ENCODE peak calls at places on chromosomes 13 and 19, in eight cellular contexts. S, E, A, X, G, L, P and F are unnamed samples.

GRCh38 chr19:46471116-46471733 is at the start of gene PNMA8A:
- DNase-seq in P (peak), G (no peak), X (peak), E (no peak), L (no peak), S (no peak), A (peak), F (peak)

GRCh38 chr19:3722443-3723109 is 14.4 kb downstream of the TJP3 start:
- DNase-seq in E (no peak), X (no peak), L (no peak), G (peak), S (no peak), P (no peak), A (no peak), F (no peak)

GRCh38 chr19:4870025-4870700 is 2.7 kb upstream of the PLIN3 start:
- DNase-seq in E (no peak), A (peak), L (no peak), P (no peak), S (peak), X (no peak), G (no peak), F (peak)

GRCh38 chr13:114143806-114144605 is 11.6 kb upstream of the RASA3 start:
- DNase-seq in P (peak), S (peak), A (no peak), E (no peak), X (no peak), L (peak), G (no peak), F (no peak)

GRCh38 chr13:98443329-98443728 is 133.6 kb downstream of the STK24 start:
- DNase-seq in G (no peak), L (no peak), A (no peak), E (no peak), X (no peak), S (no peak), P (no peak), F (no peak)

GRCh38 chr19:45451181-45451849 is 16.5 kb upstream of the FOSB start:
- DNase-seq in S (peak), E (peak), X (peak), A (peak), G (no peak), P (no peak), L (peak), F (peak)

GRCh38 chr19:45355910-45356309 is 14.5 kb downstream of the ERCC2 start:
- DNase-seq in P (no peak), A (no peak), S (no peak), E (no peak), G (no peak), X (no peak), L (no peak), F (no peak)

GRCh38 chr19:44903602-44904425 is 1.8 kb upstream of the APOE start:
- DNase-seq in E (peak), A (peak), L (peak), X (peak), P (peak), G (peak), S (peak), F (peak)

GRCh38 chr13:44764334-44764733 is 188.2 kb upstream of the TSC22D1 start:
- DNase-seq in X (no peak), P (no peak), E (no peak), L (no peak), G (no peak), S (no peak), A (no peak), F (no peak)

GRCh38 chr13:29624997-29625396 is 29.5 kb upstream of the SLC7A1 start:
- DNase-seq in A (no peak), P (no peak), G (no peak), E (no peak), S (no peak), L (no peak), X (no peak), F (no peak)

GRCh38 chr13:28778308-28779215 is 41.6 kb upstream of the MTUS2 start:
- DNase-seq in X (no peak), P (no peak), L (no peak), A (no peak), E (no peak), S (no peak), G (no peak), F (no peak)

GRCh38 chr19:33295621-33296472 is 6.5 kb downstream of the CEBPA start:
- DNase-seq in X (no peak), G (no peak), E (no peak), P (no peak), A (no peak), S (no peak), L (no peak), F (no peak)

GRCh38 chr19:5823579-5824281 is 15.8 kb downstream of the FUT6 start:
- DNase-seq in P (peak), X (no peak), E (no peak), A (no peak), G (no peak), S (no peak), L (no peak), F (no peak)

GRCh38 chr19:9054768-9055167 is 32.1 kb upstream of the OR1M1 start:
- DNase-seq in X (no peak), G (no peak), A (no peak), P (no peak), E (no peak), L (no peak), S (no peak), F (peak)

GRCh38 chr13:94335786-94336357 is 143.6 kb downstream of the DCT start:
- DNase-seq in E (no peak), P (no peak), L (no peak), S (no peak), G (no peak), X (no peak), A (no peak), F (no peak)